ENCODE peak calls at places on chromosomes 2 and 18, in eight cellular contexts. K is PC-3, P is BJ, O is kidney epithelial cell, T is AG10803, Y is Peyer's patch, W is gastrocnemius medialis, I is astrocyte of the spinal cord. D is an unnamed sample.

GRCh38 chr2:233059797-233060499 is at the start of gene INPP5D:
- DNase-seq in K (no peak), P (no peak), O (no peak), T (no peak), Y (no peak), W (peak), I (no peak), D (no peak)

GRCh38 chr18:47172476-47172875 is 3.7 kb downstream of the IER3IP1 start:
- DNase-seq in K (no peak), P (no peak), O (no peak), T (no peak), Y (no peak), W (no peak), I (no peak), D (no peak)

GRCh38 chr2:196607073-196607472 is 32.4 kb upstream of the CCDC150 start:
- DNase-seq in K (no peak), P (no peak), O (no peak), T (peak), Y (no peak), W (no peak), I (no peak), D (peak)

GRCh38 chr2:235745597-235745996 is 251.8 kb downstream of the AGAP1 start:
- DNase-seq in K (no peak), P (no peak), O (no peak), T (no peak), Y (no peak), W (no peak), I (no peak), D (no peak)

GRCh38 chr2:40400336-40400953 is 51.4 kb downstream of the SLC8A1 start:
- DNase-seq in K (peak), P (no peak), O (no peak), T (peak), Y (no peak), W (no peak), I (peak), D (no peak)

GRCh38 chr2:44168684-44169154 is at the start of gene PPM1B:
- DNase-seq in K (peak), P (no peak), O (no peak), T (no peak), Y (peak), W (no peak), I (no peak), D (no peak)

GRCh38 chr2:220114443-220114842 is 487.0 kb downstream of the SLC4A3 start:
- DNase-seq in K (no peak), P (no peak), O (no peak), T (no peak), Y (no peak), W (no peak), I (no peak), D (no peak)

GRCh38 chr2:13052547-13052946 is 335.8 kb downstream of the TRIB2 start:
- DNase-seq in K (no peak), P (no peak), O (no peak), T (no peak), Y (no peak), W (no peak), I (no peak), D (no peak)

GRCh38 chr2:227106845-227107759 is 56.9 kb downstream of the COL4A4 start:
- DNase-seq in K (peak), P (peak), O (peak), T (peak), Y (no peak), W (no peak), I (peak), D (peak)

GRCh38 chr2:239127513-239127912 is 273.3 kb downstream of the HDAC4 start:
- DNase-seq in K (no peak), P (no peak), O (no peak), T (no peak), Y (no peak), W (no peak), I (no peak), D (no peak)

GRCh38 chr2:35522434-35522833 is 833.1 kb upstream of the CRIM1 start:
- DNase-seq in K (no peak), P (no peak), O (no peak), T (no peak), Y (no peak), W (no peak), I (no peak), D (no peak)

GRCh38 chr18:70553961-70554325 is 265.1 kb downstream of the SOCS6 start:
- DNase-seq in K (no peak), P (no peak), O (no peak), T (no peak), Y (no peak), W (no peak), I (no peak), D (no peak)

GRCh38 chr2:177772529-177772928 is 300.0 kb downstream of the PDE11A start:
- DNase-seq in K (peak), P (no peak), O (no peak), T (peak), Y (no peak), W (no peak), I (peak), D (peak)

GRCh38 chr2:46842876-46843275 is 72.7 kb downstream of the MCFD2 start:
- DNase-seq in K (no peak), P (no peak), O (no peak), T (no peak), Y (peak), W (no peak), I (no peak), D (no peak)

GRCh38 chr2:10238396-10238795 is 64.3 kb upstream of the HPCAL1 start:
- DNase-seq in K (no peak), P (no peak), O (no peak), T (no peak), Y (no peak), W (no peak), I (no peak), D (no peak)

GRCh38 chr2:166375205-166375735 is 474 bp downstream of the SCN9A start:
- DNase-seq in K (peak), P (no peak), O (no peak), T (no peak), Y (no peak), W (no peak), I (peak), D (peak)

GRCh38 chr2:47905454-47906260 is 641 bp downstream of the FBXO11 start:
- DNase-seq in K (peak), P (no peak), O (no peak), T (peak), Y (peak), W (peak), I (no peak), D (peak)

GRCh38 chr18:25279556-25279955 is 72.4 kb downstream of the ZNF521 start:
- DNase-seq in K (peak), P (no peak), O (no peak), T (no peak), Y (no peak), W (no peak), I (no peak), D (no peak)

GRCh38 chr2:96551605-96552283 is 15.2 kb downstream of the ARID5A start:
- DNase-seq in K (no peak), P (no peak), O (no peak), T (no peak), Y (no peak), W (no peak), I (no peak), D (no peak)

GRCh38 chr2:206833291-206833690 is 67.9 kb downstream of the FASTKD2 start:
- DNase-seq in K (no peak), P (no peak), O (no peak), T (no peak), Y (no peak), W (no peak), I (no peak), D (no peak)

GRCh38 chr18:37450434-37451133 is 115.0 kb downstream of the CELF4 start:
- DNase-seq in K (no peak), P (no peak), O (no peak), T (peak), Y (no peak), W (no peak), I (no peak), D (no peak)

GRCh38 chr18:36330435-36331049 is 33.0 kb downstream of the FHOD3 start:
- DNase-seq in K (no peak), P (no peak), O (no peak), T (peak), Y (no peak), W (no peak), I (no peak), D (no peak)

GRCh38 chr2:238901461-238902057 is 53.7 kb downstream of the TWIST2 start:
- DNase-seq in K (no peak), P (no peak), O (no peak), T (no peak), Y (peak), W (no peak), I (no peak), D (no peak)

GRCh38 chr2:55109219-55109891 is 59.1 kb upstream of the RTN4 start:
- DNase-seq in K (peak), P (no peak), O (no peak), T (peak), Y (no peak), W (no peak), I (peak), D (peak)

GRCh38 chr2:16245481-16246054 is 305.2 kb downstream of the MYCN start:
- DNase-seq in K (no peak), P (no peak), O (no peak), T (no peak), Y (no peak), W (no peak), I (no peak), D (no peak)

GRCh38 chr18:78652001-78652545 is 327.5 kb upstream of the SALL3 start:
- DNase-seq in K (no peak), P (no peak), O (no peak), T (no peak), Y (no peak), W (no peak), I (no peak), D (no peak)

GRCh38 chr2:120245933-120246332 is 6.7 kb upstream of the RALB start:
- DNase-seq in K (peak), P (no peak), O (no peak), T (no peak), Y (no peak), W (no peak), I (no peak), D (no peak)

GRCh38 chr2:176110975-176111663 is 4.0 kb downstream of the HOXD11 start:
- DNase-seq in K (peak), P (no peak), O (no peak), T (peak), Y (peak), W (no peak), I (peak), D (peak)

GRCh38 chr2:209472386-209472832 is 48.6 kb downstream of the MAP2 start:
- DNase-seq in K (peak), P (peak), O (no peak), T (peak), Y (no peak), W (no peak), I (peak), D (peak)

GRCh38 chr18:27839141-27839540 is 337.8 kb downstream of the CDH2 start:
- DNase-seq in K (peak), P (peak), O (peak), T (peak), Y (no peak), W (no peak), I (peak), D (peak)

GRCh38 chr2:126792186-126792585 is 106.5 kb upstream of the TEX51 start:
- DNase-seq in K (no peak), P (no peak), O (no peak), T (no peak), Y (no peak), W (no peak), I (no peak), D (no peak)

GRCh38 chr2:173959909-173960308 is 5.3 kb downstream of the SP3 start:
- DNase-seq in K (no peak), P (no peak), O (no peak), T (no peak), Y (no peak), W (no peak), I (no peak), D (no peak)

GRCh38 chr2:96241901-96242611 is 23.7 kb downstream of the TMEM127 start:
- DNase-seq in K (peak), P (peak), O (no peak), T (peak), Y (no peak), W (no peak), I (peak), D (peak)

GRCh38 chr2:30127016-30127893 is 19.6 kb upstream of the YPEL5 start:
- DNase-seq in K (peak), P (no peak), O (no peak), T (peak), Y (no peak), W (no peak), I (no peak), D (peak)

GRCh38 chr2:160109939-160110673 is 47.7 kb upstream of the PLA2R1 start:
- DNase-seq in K (peak), P (peak), O (no peak), T (peak), Y (peak), W (peak), I (peak), D (peak)

GRCh38 chr2:404581-404980 is 116.7 kb upstream of the ALKAL2 start:
- DNase-seq in K (no peak), P (no peak), O (no peak), T (no peak), Y (no peak), W (no peak), I (no peak), D (no peak)

GRCh38 chr2:217077841-217078407 is 218.1 kb upstream of the TNP1 start:
- DNase-seq in K (no peak), P (no peak), O (no peak), T (peak), Y (no peak), W (no peak), I (no peak), D (peak)

GRCh38 chr2:188765522-188765921 is 208.7 kb upstream of the COL3A1 start:
- DNase-seq in K (peak), P (no peak), O (no peak), T (no peak), Y (no peak), W (no peak), I (peak), D (peak)
- TF ChIP-seq CTCF in K (peak), P (peak), O (peak), T (peak), Y (no peak), W (no peak), I (peak), D (peak)

GRCh38 chr18:49460958-49461601 is 635 bp upstream of the DYM start:
- DNase-seq in K (no peak), P (no peak), O (no peak), T (peak), Y (no peak), W (no peak), I (no peak), D (peak)

GRCh38 chr18:49459404-49460171 is 857 bp downstream of the DYM start:
- DNase-seq in K (peak), P (no peak), O (no peak), T (no peak), Y (no peak), W (peak), I (peak), D (peak)

GRCh38 chr18:49461602-49461977 is 1.1 kb upstream of the DYM start:
- DNase-seq in K (no peak), P (no peak), O (no peak), T (no peak), Y (no peak), W (no peak), I (no peak), D (no peak)

GRCh38 chr18:49456794-49457193 is 3.7 kb downstream of the DYM start:
- DNase-seq in K (no peak), P (no peak), O (no peak), T (no peak), Y (no peak), W (no peak), I (peak), D (peak)

DNA sequence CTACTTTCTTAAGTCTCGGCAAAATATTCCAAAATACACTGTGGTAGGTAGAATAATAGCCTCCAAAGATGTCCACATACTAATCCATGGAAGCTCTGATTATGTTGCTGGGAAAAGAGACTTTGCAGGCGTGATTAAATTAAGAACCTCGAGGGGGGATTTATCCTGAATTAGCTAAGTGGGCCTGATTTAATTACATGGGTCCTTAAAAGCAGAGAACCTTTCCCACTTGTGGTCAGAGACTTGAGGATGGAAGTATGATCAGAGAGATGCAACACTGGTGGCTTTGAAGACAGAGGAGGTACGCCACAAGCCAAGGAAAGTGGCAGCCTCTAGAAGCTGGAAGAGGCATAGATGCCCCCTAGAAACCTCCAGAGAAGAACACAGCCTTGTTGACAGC is 2.8 kb downstream of the DYM start:
- DNase-seq in K (no peak), P (no peak), O (no peak), T (no peak), Y (no peak), W (no peak), I (no peak), D (no peak)
- H3K4me3 ChIP-seq in K (no peak), P (no peak), O (no peak), T (no peak), Y (no peak), W (no peak), I (no peak), D (no peak)

GRCh38 chr2:102251849-102252203 is 59.5 kb upstream of the IL1RL1 start:
- DNase-seq in K (no peak), P (no peak), O (no peak), T (no peak), Y (no peak), W (no peak), I (no peak), D (no peak)

GRCh38 chr2:102253140-102253752 is 58.1 kb upstream of the IL1RL1 start:
- DNase-seq in K (no peak), P (no peak), O (no peak), T (no peak), Y (no peak), W (no peak), I (no peak), D (peak)

GRCh38 chr2:102251042-102251848 is 60.1 kb upstream of the IL1RL1 start:
- DNase-seq in K (no peak), P (no peak), O (no peak), T (no peak), Y (peak), W (no peak), I (peak), D (peak)

GRCh38 chr2:102256281-102256680 is 55.1 kb upstream of the IL1RL1 start:
- DNase-seq in K (peak), P (no peak), O (no peak), T (no peak), Y (no peak), W (no peak), I (peak), D (peak)

DNA sequence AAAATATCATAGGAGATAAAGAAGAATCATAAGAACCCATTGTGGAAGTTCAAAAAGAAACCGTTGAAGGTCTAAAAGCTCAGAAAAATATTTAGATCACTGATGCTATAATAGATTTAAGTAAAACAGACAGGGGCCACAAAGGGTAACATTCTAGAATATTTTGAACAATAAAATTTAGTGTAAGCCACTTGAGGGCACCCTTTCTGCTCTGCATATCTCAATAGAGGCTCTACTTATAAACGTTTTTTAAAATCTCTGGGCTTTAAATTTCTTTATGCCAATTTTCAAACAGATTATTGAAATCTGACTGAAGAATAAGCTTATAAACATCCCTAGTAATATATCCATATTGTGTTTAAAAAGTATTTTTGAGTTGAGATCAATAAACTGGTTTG is 57.6 kb upstream of the IL1RL1 start:
- DNase-seq in K (peak), P (no peak), O (no peak), T (peak), Y (no peak), W (no peak), I (peak), D (peak)
- TF ChIP-seq CTCF in K (peak), P (peak), O (no peak), T (peak), Y (no peak), W (no peak), I (peak), D (peak)

GRCh38 chr2:24793752-24794477 is 690 bp downstream of the CENPO start:
- DNase-seq in K (peak), P (no peak), O (peak), T (no peak), Y (no peak), W (no peak), I (peak), D (no peak)

GRCh38 chr2:24787532-24787931 is 5.7 kb downstream of the PTRHD1 start:
- DNase-seq in K (no peak), P (no peak), O (no peak), T (no peak), Y (no peak), W (no peak), I (no peak), D (no peak)

GRCh38 chr2:24792874-24793751 is at the start of the genes CENPO and PTRHD1:
- DNase-seq in K (peak), P (peak), O (peak), T (peak), Y (peak), W (peak), I (peak), D (peak)

GRCh38 chr2:24792542-24792873 is 683 bp downstream of the PTRHD1 start:
- DNase-seq in K (no peak), P (no peak), O (no peak), T (no peak), Y (no peak), W (no peak), I (no peak), D (no peak)

GRCh38 chr2:24791452-24791851 is 1.7 kb downstream of the PTRHD1 start:
- DNase-seq in K (peak), P (no peak), O (no peak), T (no peak), Y (no peak), W (no peak), I (no peak), D (no peak)
- H3K4me3 ChIP-seq in K (peak), P (no peak), O (no peak), T (no peak), Y (no peak), W (no peak), I (no peak), D (no peak)

GRCh38 chr2:118940008-118940407 is 2.0 kb upstream of the MARCO start:
- DNase-seq in K (no peak), P (no peak), O (no peak), T (no peak), Y (no peak), W (no peak), I (no peak), D (no peak)

GRCh38 chr2:118940486-118941120 is 1.4 kb upstream of the MARCO start:
- DNase-seq in K (no peak), P (no peak), O (no peak), T (no peak), Y (no peak), W (no peak), I (no peak), D (no peak)

GRCh38 chr2:118943286-118943685 is 1.3 kb downstream of the MARCO start:
- DNase-seq in K (no peak), P (no peak), O (no peak), T (no peak), Y (no peak), W (no peak), I (no peak), D (no peak)

GRCh38 chr2:118942012-118942411 is at the start of gene MARCO:
- DNase-seq in K (no peak), P (no peak), O (no peak), T (no peak), Y (no peak), W (no peak), I (no peak), D (no peak)

GRCh38 chr2:118945921-118946320 is 3.9 kb downstream of the MARCO start:
- DNase-seq in K (no peak), P (no peak), O (no peak), T (no peak), Y (no peak), W (no peak), I (no peak), D (no peak)
- TF ChIP-seq CTCF in K (peak), P (no peak), O (no peak), T (no peak), Y (no peak), W (no peak), I (no peak), D (no peak)

GRCh38 chr2:73408198-73408597 is 22.6 kb downstream of the ALMS1 start:
- DNase-seq in K (no peak), P (no peak), O (no peak), T (no peak), Y (no peak), W (no peak), I (no peak), D (peak)
- H3K4me3 ChIP-seq in K (no peak), P (no peak), O (no peak), T (no peak), Y (no peak), W (no peak), I (no peak), D (no peak)

GRCh38 chr18:75727479-75727878 is 300.0 kb upstream of the SMIM21 start:
- DNase-seq in K (peak), P (no peak), O (no peak), T (peak), Y (no peak), W (no peak), I (peak), D (peak)
- TF ChIP-seq CTCF in K (peak), P (peak), O (peak), T (peak), Y (peak), W (no peak), I (peak), D (peak)

GRCh38 chr2:6855860-6856547 is 9.7 kb downstream of the CMPK2 start:
- DNase-seq in K (peak), P (no peak), O (no peak), T (no peak), Y (no peak), W (no peak), I (no peak), D (peak)
- H3K4me3 ChIP-seq in K (no peak), P (no peak), O (no peak), T (no peak), Y (no peak), W (no peak), I (no peak), D (no peak)

D was measured in choroid plexus epithelial cell.